ENCODE peak calls at places on chromosomes 12 and 14, in eight cellular contexts. B is heart left ventricle; E is uterus; Q is fibroblast of mammary gland; P is pancreas; D is colonic mucosa; Z is astrocyte of the spinal cord; J is CD8-positive, alpha-beta T cell. S is an unnamed sample.

GRCh38 chr12:112488257-112488926 is 69.6 kb downstream of the PTPN11 start:
- DNase-seq in Q (no peak), D (no peak), Z (no peak), J (no peak), P (no peak), B (no peak), E (no peak), S (no peak)

GRCh38 chr12:4383304-4383865 is 3.9 kb upstream of the FGF23 start:
- DNase-seq in E (no peak), D (no peak), P (no peak), Q (no peak), B (no peak), Z (no peak), J (no peak), S (no peak)

GRCh38 chr14:89382487-89383170 is 34.4 kb downstream of the FOXN3 start:
- DNase-seq in J (no peak), E (no peak), Z (no peak), B (no peak), Q (no peak), P (no peak), D (no peak), S (no peak)

GRCh38 chr12:48671231-48671856 is 10.7 kb downstream of the KANSL2 start:
- DNase-seq in Q (peak), Z (no peak), P (no peak), D (no peak), E (no peak), J (no peak), B (no peak), S (peak)

GRCh38 chr14:77609902-77610301 is 6.5 kb downstream of the SPTLC2 start:
- DNase-seq in B (no peak), J (no peak), Q (no peak), P (no peak), D (no peak), Z (no peak), E (no peak), S (no peak)

GRCh38 chr14:101183376-101184103 is 280.0 kb upstream of the RTL1 start:
- DNase-seq in B (no peak), P (peak), Z (no peak), E (peak), Q (no peak), D (no peak), J (no peak), S (no peak)

GRCh38 chr14:23446291-23446851 is 10.9 kb upstream of the MYH7 start:
- DNase-seq in Q (no peak), J (no peak), Z (no peak), E (no peak), D (peak), P (peak), B (no peak), S (no peak)

GRCh38 chr14:105374389-105374788 is 23.9 kb upstream of the TEX22 start:
- DNase-seq in Q (no peak), J (no peak), E (no peak), P (no peak), D (no peak), Z (no peak), B (no peak), S (no peak)

GRCh38 chr12:13947237-13947945 is 34.0 kb downstream of the GRIN2B start:
- DNase-seq in E (no peak), Z (no peak), Q (no peak), J (no peak), P (no peak), D (no peak), B (no peak), S (no peak)

GRCh38 chr14:58752782-58753181 is 115.0 kb downstream of the DACT1 start:
- DNase-seq in J (no peak), E (peak), D (peak), P (peak), Q (no peak), B (peak), Z (no peak), S (peak)

GRCh38 chr12:25843976-25844375 is 114.5 kb upstream of the RASSF8 start:
- DNase-seq in E (no peak), Q (no peak), Z (no peak), B (no peak), D (no peak), P (no peak), J (no peak), S (no peak)

GRCh38 chr14:73236157-73236556 is 1.1 kb upstream of the PAPLN start:
- DNase-seq in D (no peak), B (no peak), J (no peak), P (no peak), Z (no peak), Q (no peak), E (no peak), S (no peak)

GRCh38 chr12:103269962-103270361 is 225.8 kb downstream of the C12orf42 start:
- DNase-seq in Z (peak), J (no peak), Q (peak), B (no peak), E (no peak), D (no peak), P (no peak), S (no peak)

GRCh38 chr12:4812621-4813327 is 92.6 kb downstream of the GALNT8 start:
- DNase-seq in J (no peak), D (no peak), E (no peak), Z (no peak), Q (no peak), P (no peak), B (no peak), S (no peak)

GRCh38 chr14:95361373-95362179 is 41.9 kb upstream of the CLMN start:
- DNase-seq in P (peak), B (peak), Q (peak), E (peak), D (peak), Z (no peak), J (no peak), S (peak)

GRCh38 chr14:82710257-82710841 is 1176.7 kb upstream of the SEL1L start:
- DNase-seq in D (peak), J (no peak), B (no peak), P (peak), Q (peak), Z (peak), E (peak), S (peak)

GRCh38 chr14:70706177-70706576 is 64.5 kb downstream of the TTC9 start:
- DNase-seq in Q (no peak), J (no peak), E (no peak), Z (no peak), B (no peak), D (no peak), P (no peak), S (no peak)

GRCh38 chr14:70704960-70705359 is 63.2 kb downstream of the TTC9 start:
- DNase-seq in E (no peak), Q (no peak), D (no peak), Z (no peak), B (no peak), J (no peak), P (no peak), S (no peak)

GRCh38 chr14:70709726-70710382 is 68.1 kb downstream of the TTC9 start:
- DNase-seq in Z (no peak), J (no peak), B (no peak), E (no peak), Q (no peak), D (no peak), P (no peak), S (no peak)

GRCh38 chr14:70708717-70709570 is 67.2 kb downstream of the TTC9 start:
- DNase-seq in P (no peak), Q (no peak), B (no peak), D (no peak), Z (no peak), E (no peak), J (no peak), S (no peak)

GRCh38 chr14:70707138-70708038 is 65.7 kb downstream of the TTC9 start:
- DNase-seq in P (peak), E (no peak), Q (peak), Z (peak), D (no peak), J (no peak), B (no peak), S (peak)
- TF ChIP-seq CTCF in P (no peak), E (no peak), Q (no peak), Z (no peak), D (no peak), J (no peak), B (no peak), S (no peak)

DNA sequence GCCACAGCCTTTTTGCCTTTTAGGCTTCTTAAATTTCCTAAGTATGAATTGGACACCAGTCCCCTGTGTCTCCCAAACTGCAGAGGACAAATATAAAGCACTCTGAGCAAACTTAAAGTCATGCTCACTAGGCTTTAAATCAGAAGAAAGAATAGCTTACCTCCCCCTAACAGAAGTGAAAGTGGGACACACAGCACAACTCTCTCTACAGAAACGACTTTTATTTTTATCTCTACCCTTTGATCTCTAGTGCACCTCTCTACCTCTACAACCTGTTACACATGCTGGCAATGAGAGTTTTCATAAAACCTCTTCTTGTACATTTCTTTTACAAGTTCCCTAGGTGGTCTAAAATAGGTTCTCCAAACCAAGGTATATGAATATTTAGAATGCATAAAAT is 19.7 kb downstream of the IAPP start:
- DNase-seq in Z (no peak), Q (no peak), P (no peak), E (no peak), J (no peak), B (no peak), D (no peak), S (no peak)
- H3K4me3 ChIP-seq in Z (no peak), Q (no peak), P (no peak), E (no peak), J (no peak), B (no peak), D (no peak), S (no peak)

DNA sequence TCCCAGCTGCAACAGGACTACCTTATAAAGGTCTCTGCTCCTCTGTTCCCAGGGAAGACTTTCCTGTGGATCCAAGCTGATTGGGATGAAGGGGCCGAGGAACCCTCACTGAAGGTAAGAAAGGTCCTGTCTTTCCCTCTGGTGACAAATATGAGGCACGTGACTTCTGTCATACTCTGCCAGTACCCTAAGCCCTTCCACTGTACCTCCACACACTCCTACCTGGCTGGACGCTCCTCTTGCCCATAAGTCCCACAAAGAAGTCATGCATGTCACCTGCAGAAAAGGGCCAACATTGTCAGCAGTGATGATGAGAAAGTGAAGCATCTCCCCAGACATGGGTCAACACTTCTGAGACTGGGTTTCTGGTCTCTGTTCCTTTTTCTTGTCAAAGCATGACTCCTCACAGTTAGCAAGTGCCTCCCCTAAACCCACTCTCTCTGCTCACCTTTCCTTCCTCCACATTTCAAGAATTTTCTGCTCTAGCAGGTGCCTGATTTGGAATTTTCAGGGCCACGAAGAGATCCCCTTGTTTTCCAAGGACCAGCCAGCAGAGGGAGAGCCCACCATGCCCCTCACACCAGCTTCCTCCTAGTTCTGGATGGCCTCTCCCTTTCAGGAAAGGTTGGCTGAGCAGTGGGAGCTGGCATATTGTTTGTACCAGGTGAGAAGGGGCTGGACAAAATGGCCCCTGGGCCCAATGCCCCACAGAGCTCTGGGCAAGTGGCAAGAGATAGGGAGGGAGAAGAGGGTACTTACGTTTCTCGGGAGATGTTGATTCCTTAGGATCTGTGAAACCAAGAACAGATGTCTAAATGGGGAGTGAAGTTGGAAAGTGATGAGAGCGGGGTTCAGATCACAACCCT is 3.5 kb downstream of the TAC3 start:
- DNase-seq in E (no peak), D (no peak), Q (no peak), P (no peak), B (no peak), J (no peak), Z (no peak), S (no peak)
- TF ChIP-seq CTCF in E (no peak), D (no peak), Q (no peak), P (no peak), B (no peak), J (no peak), Z (no peak), S (no peak)

GRCh38 chr12:104671407-104672095 is 214.8 kb downstream of the CHST11 start:
- DNase-seq in Z (peak), P (peak), Q (peak), E (peak), B (peak), J (peak), D (peak), S (peak)

GRCh38 chr12:104668274-104668718 is 211.5 kb downstream of the CHST11 start:
- DNase-seq in B (no peak), J (no peak), Z (no peak), E (peak), P (no peak), Q (no peak), D (peak), S (peak)

GRCh38 chr12:104670439-104671406 is 214.0 kb downstream of the CHST11 start:
- DNase-seq in Q (no peak), Z (no peak), P (no peak), J (no peak), D (no peak), E (no peak), B (no peak), S (no peak)

GRCh38 chr12:104669057-104669770 is 212.5 kb downstream of the CHST11 start:
- DNase-seq in E (peak), J (no peak), D (peak), B (peak), Q (no peak), P (peak), Z (peak), S (no peak)

GRCh38 chr12:104669851-104670337 is 213.1 kb downstream of the CHST11 start:
- DNase-seq in B (peak), J (no peak), D (peak), E (peak), P (no peak), Z (peak), Q (peak), S (peak)
- H3K4me3 ChIP-seq in B (no peak), J (no peak), D (no peak), E (no peak), P (no peak), Z (no peak), Q (no peak), S (no peak)

GRCh38 chr12:113881588-113881987 is 84.5 kb downstream of the RBM19 start:
- DNase-seq in E (no peak), J (no peak), P (no peak), D (no peak), Q (no peak), Z (no peak), B (no peak), S (no peak)

GRCh38 chr12:113882690-113883089 is 83.4 kb downstream of the RBM19 start:
- DNase-seq in Q (no peak), J (no peak), B (no peak), E (no peak), Z (no peak), D (no peak), P (no peak), S (no peak)

GRCh38 chr12:113879658-113880057 is 86.5 kb downstream of the RBM19 start:
- DNase-seq in Z (no peak), E (no peak), D (no peak), P (no peak), J (no peak), Q (no peak), B (no peak), S (no peak)

GRCh38 chr12:113880993-113881392 is 85.1 kb downstream of the RBM19 start:
- DNase-seq in Z (no peak), Q (no peak), B (no peak), P (no peak), D (no peak), J (no peak), E (no peak), S (no peak)

GRCh38 chr12:113880337-113880736 is 85.8 kb downstream of the RBM19 start:
- DNase-seq in Z (no peak), J (no peak), B (no peak), E (no peak), D (no peak), Q (no peak), P (no peak), S (no peak)
- TF ChIP-seq CTCF in Z (no peak), J (no peak), B (no peak), E (no peak), D (no peak), Q (no peak), P (no peak), S (no peak)

GRCh38 chr12:50271724-50272247 is 11.5 kb downstream of the LIMA1 start:
- DNase-seq in P (no peak), E (no peak), D (no peak), B (no peak), Q (peak), J (no peak), Z (peak), S (peak)
- H3K4me3 ChIP-seq in P (peak), E (peak), D (no peak), B (peak), Q (no peak), J (no peak), Z (no peak), S (peak)

GRCh38 chr12:6405963-6406362 is 22.0 kb downstream of the LTBR start:
- DNase-seq in Z (no peak), J (no peak), E (no peak), B (no peak), P (no peak), D (no peak), Q (no peak), S (no peak)
- TF ChIP-seq CTCF in Z (no peak), J (no peak), E (no peak), B (no peak), P (no peak), D (no peak), Q (no peak), S (no peak)

GRCh38 chr12:50088577-50089335 is 3.6 kb downstream of the SMARCD1 start:
- DNase-seq in P (no peak), D (peak), J (no peak), Q (peak), E (no peak), Z (peak), B (no peak), S (peak)
- H3K4me3 ChIP-seq in P (no peak), D (no peak), J (no peak), Q (no peak), E (no peak), Z (no peak), B (no peak), S (no peak)

DNA sequence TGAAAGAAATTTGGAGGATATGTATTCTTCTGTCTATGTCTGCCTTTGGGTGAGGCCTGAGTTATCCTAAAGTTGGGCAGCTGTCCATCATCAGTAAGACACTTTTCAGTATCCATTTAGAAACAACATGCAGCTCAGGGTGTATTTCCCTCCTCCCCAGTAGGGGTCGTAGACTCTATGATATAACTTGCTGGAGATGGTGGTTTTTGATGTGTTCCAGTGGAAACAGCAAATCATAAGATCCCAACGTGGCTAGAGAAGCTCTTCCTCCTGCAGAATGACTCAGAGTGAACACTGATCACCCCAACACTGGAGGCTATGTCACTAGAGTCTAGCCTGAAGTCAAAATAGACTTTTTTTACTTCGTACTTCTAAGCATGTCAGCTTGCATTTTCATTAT is 331.6 kb upstream of the STXBP6 start:
- DNase-seq in E (no peak), J (no peak), Z (no peak), B (no peak), Q (peak), D (no peak), P (no peak), S (no peak)
- TF ChIP-seq CTCF in E (no peak), J (no peak), Z (peak), B (no peak), Q (peak), D (no peak), P (peak), S (no peak)

S was measured in fibroblast of the aortic adventitia.